ENCODE peak calls at places on chromosomes 3 and 15, in eight cellular contexts. One of them, this sample, is unnamed.

GRCh38 chr15:74958320-74958907 is 1.8 kb upstream of the RPP25 start:
- DNase-seq in endodermal cell: peak
- DNase-seq in Panc1: no peak
- DNase-seq in fibroblast of villous mesenchyme: peak
- DNase-seq in heart left ventricle: peak
- DNase-seq in fibroblast of lung: no peak
- DNase-seq in GM06990: no peak
- DNase-seq in psoas muscle: peak
- DNase-seq in this sample: peak

GRCh38 chr3:12353796-12354505 is 65.1 kb downstream of the PPARG start:
- DNase-seq in endodermal cell: no peak
- DNase-seq in Panc1: no peak
- DNase-seq in fibroblast of villous mesenchyme: peak
- DNase-seq in heart left ventricle: no peak
- DNase-seq in fibroblast of lung: no peak
- DNase-seq in GM06990: no peak
- DNase-seq in psoas muscle: no peak
- DNase-seq in this sample: peak

GRCh38 chr3:53711387-53711786 is 134.8 kb downstream of the CHDH start:
- DNase-seq in endodermal cell: peak
- DNase-seq in Panc1: no peak
- DNase-seq in fibroblast of villous mesenchyme: no peak
- DNase-seq in heart left ventricle: peak
- DNase-seq in fibroblast of lung: no peak
- DNase-seq in GM06990: no peak
- DNase-seq in psoas muscle: no peak
- DNase-seq in this sample: no peak

GRCh38 chr3:58679451-58679850 is 12.9 kb upstream of the FAM3D start:
- DNase-seq in endodermal cell: no peak
- DNase-seq in Panc1: no peak
- DNase-seq in fibroblast of villous mesenchyme: no peak
- DNase-seq in heart left ventricle: no peak
- DNase-seq in fibroblast of lung: no peak
- DNase-seq in GM06990: no peak
- DNase-seq in psoas muscle: no peak
- DNase-seq in this sample: no peak

GRCh38 chr15:52718551-52718950 is 39.4 kb upstream of the ATOSA start:
- DNase-seq in endodermal cell: no peak
- DNase-seq in Panc1: no peak
- DNase-seq in fibroblast of villous mesenchyme: no peak
- DNase-seq in heart left ventricle: no peak
- DNase-seq in fibroblast of lung: no peak
- DNase-seq in GM06990: no peak
- DNase-seq in psoas muscle: no peak
- DNase-seq in this sample: no peak

GRCh38 chr3:53702776-53703175 is 143.4 kb downstream of the CHDH start:
- DNase-seq in endodermal cell: no peak
- DNase-seq in Panc1: no peak
- DNase-seq in fibroblast of villous mesenchyme: no peak
- DNase-seq in heart left ventricle: no peak
- DNase-seq in fibroblast of lung: no peak
- DNase-seq in GM06990: no peak
- DNase-seq in psoas muscle: no peak
- DNase-seq in this sample: no peak

GRCh38 chr3:191987951-191988350 is 527.0 kb downstream of the PYDC2 start:
- DNase-seq in endodermal cell: no peak
- DNase-seq in Panc1: no peak
- DNase-seq in fibroblast of villous mesenchyme: no peak
- DNase-seq in heart left ventricle: no peak
- DNase-seq in fibroblast of lung: peak
- DNase-seq in GM06990: no peak
- DNase-seq in psoas muscle: no peak
- DNase-seq in this sample: no peak

GRCh38 chr3:36900474-36901443 is 44.1 kb downstream of the TRANK1 start:
- DNase-seq in endodermal cell: no peak
- DNase-seq in Panc1: no peak
- DNase-seq in fibroblast of villous mesenchyme: peak
- DNase-seq in heart left ventricle: no peak
- DNase-seq in fibroblast of lung: no peak
- DNase-seq in GM06990: no peak
- DNase-seq in psoas muscle: no peak
- DNase-seq in this sample: no peak

GRCh38 chr15:81184188-81184587 is 12.5 kb upstream of the IL16 start:
- DNase-seq in endodermal cell: no peak
- DNase-seq in Panc1: no peak
- DNase-seq in fibroblast of villous mesenchyme: peak
- DNase-seq in heart left ventricle: peak
- DNase-seq in fibroblast of lung: peak
- DNase-seq in GM06990: no peak
- DNase-seq in psoas muscle: peak
- DNase-seq in this sample: peak

GRCh38 chr3:127217594-127218456 is 24.9 kb downstream of the PRR23E start:
- DNase-seq in endodermal cell: no peak
- DNase-seq in Panc1: no peak
- DNase-seq in fibroblast of villous mesenchyme: no peak
- DNase-seq in heart left ventricle: no peak
- DNase-seq in fibroblast of lung: no peak
- DNase-seq in GM06990: peak
- DNase-seq in psoas muscle: no peak
- DNase-seq in this sample: peak

GRCh38 chr3:98994128-98994762 is 92.8 kb upstream of the DCBLD2 start:
- DNase-seq in endodermal cell: no peak
- DNase-seq in Panc1: no peak
- DNase-seq in fibroblast of villous mesenchyme: peak
- DNase-seq in heart left ventricle: no peak
- DNase-seq in fibroblast of lung: peak
- DNase-seq in GM06990: no peak
- DNase-seq in psoas muscle: no peak
- DNase-seq in this sample: peak

GRCh38 chr15:89358755-89359439 is 24.3 kb upstream of the POLG start:
- DNase-seq in endodermal cell: peak
- DNase-seq in Panc1: peak
- DNase-seq in fibroblast of villous mesenchyme: peak
- DNase-seq in heart left ventricle: peak
- DNase-seq in fibroblast of lung: peak
- DNase-seq in GM06990: peak
- DNase-seq in psoas muscle: peak
- DNase-seq in this sample: peak

GRCh38 chr3:135034291-135034768 is 239.3 kb downstream of the EPHB1 start:
- DNase-seq in endodermal cell: peak
- DNase-seq in Panc1: no peak
- DNase-seq in fibroblast of villous mesenchyme: no peak
- DNase-seq in heart left ventricle: no peak
- DNase-seq in fibroblast of lung: no peak
- DNase-seq in GM06990: no peak
- DNase-seq in psoas muscle: no peak
- DNase-seq in this sample: no peak

GRCh38 chr15:55893852-55894251 is 99.6 kb downstream of the NEDD4 start:
- DNase-seq in endodermal cell: no peak
- DNase-seq in Panc1: no peak
- DNase-seq in fibroblast of villous mesenchyme: no peak
- DNase-seq in heart left ventricle: no peak
- DNase-seq in fibroblast of lung: no peak
- DNase-seq in GM06990: no peak
- DNase-seq in psoas muscle: no peak
- DNase-seq in this sample: no peak

GRCh38 chr15:72961326-72961725 is 90.9 kb upstream of the NEO1 start:
- DNase-seq in endodermal cell: no peak
- DNase-seq in Panc1: no peak
- DNase-seq in fibroblast of villous mesenchyme: no peak
- DNase-seq in heart left ventricle: no peak
- DNase-seq in fibroblast of lung: no peak
- DNase-seq in GM06990: no peak
- DNase-seq in psoas muscle: no peak
- DNase-seq in this sample: no peak

DNA sequence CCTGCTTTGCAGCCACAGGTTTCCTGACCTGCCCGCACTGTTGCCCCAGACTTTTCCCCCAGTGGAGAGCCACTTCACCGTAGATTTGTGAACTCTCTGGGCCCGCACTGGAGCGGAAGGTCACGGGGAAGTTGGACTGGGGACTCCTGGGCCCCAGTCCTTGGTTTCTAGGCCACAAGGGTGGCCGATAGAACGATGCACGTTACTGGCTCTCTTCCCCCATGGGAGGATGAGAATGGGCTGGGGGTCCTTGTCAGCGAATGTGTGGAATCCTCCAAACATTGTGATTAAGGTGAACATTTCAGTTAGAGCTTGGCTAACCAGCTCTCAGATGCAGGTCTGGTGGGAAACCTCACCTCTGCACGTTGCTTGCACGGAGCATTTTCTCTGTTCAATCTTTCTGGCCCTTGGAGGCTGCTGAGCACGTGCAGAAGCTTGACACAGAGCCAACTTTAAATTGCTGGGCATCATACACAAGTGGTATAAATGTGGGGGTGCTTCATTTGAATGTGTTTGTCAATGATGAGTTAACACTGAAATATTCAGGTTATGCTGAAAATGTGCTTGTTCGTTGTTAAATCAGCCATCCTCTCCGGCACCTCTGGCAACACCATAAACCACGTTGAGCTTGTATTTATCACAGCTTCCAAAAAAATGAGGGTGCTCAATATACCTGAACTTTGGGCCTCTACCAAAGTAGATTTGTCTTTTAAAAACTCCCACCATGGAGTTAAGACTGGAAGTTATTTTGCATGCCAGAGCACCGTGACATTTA is 976 bp downstream of the DIS3L start:
- DNase-seq in endodermal cell: no peak
- DNase-seq in Panc1: peak
- DNase-seq in fibroblast of villous mesenchyme: peak
- DNase-seq in heart left ventricle: no peak
- DNase-seq in fibroblast of lung: peak
- DNase-seq in GM06990: no peak
- DNase-seq in psoas muscle: no peak
- DNase-seq in this sample: peak
- TF ChIP-seq CTCF in endodermal cell: no peak
- TF ChIP-seq CTCF in Panc1: no peak
- TF ChIP-seq CTCF in fibroblast of villous mesenchyme: no peak
- TF ChIP-seq CTCF in heart left ventricle: no peak
- TF ChIP-seq CTCF in fibroblast of lung: no peak
- TF ChIP-seq CTCF in GM06990: no peak
- TF ChIP-seq CTCF in psoas muscle: no peak
- TF ChIP-seq CTCF in this sample: no peak

DNA sequence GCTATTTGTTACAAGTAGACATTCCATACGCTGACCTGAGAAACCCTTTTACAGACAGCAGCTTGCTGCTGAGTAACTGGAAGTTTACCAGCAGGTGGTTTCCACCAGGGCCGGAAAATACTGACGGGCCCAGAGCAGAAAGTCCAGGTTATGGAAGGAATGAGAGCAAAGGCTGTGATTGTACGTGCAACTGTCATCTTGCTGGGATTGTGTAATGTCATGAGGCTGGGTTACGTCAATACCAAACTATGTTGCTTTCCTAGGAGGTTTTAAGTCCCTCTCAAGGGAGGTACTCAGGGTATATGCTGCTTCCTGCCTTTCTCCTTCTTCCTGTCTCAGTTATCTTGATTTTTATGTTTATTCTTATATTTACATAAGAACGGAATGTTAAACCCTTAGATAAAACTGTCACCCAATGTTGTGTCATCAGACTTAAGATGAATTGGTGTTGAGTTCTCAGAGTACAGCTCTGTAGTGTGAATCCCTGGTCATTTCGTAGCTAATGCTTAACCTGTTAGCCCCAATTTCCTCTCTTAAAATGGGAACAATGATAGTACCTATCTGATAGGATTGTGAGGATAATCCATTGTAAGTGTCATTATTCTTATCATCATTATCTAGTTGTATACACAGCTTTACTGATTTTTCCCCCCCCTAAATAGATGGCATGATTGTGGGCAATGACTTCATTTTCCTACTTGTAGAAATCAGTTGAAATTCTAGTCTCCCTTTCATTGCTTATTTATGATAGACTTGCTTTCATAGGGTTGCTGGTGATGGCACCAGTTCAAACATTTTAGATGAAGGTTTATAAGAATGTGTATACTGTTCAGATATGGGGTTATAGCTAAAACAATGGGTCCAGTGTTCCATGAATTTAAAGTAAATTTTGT is 101.4 kb downstream of the FNDC3B start:
- DNase-seq in endodermal cell: no peak
- DNase-seq in Panc1: peak
- DNase-seq in fibroblast of villous mesenchyme: peak
- DNase-seq in heart left ventricle: peak
- DNase-seq in fibroblast of lung: peak
- DNase-seq in GM06990: no peak
- DNase-seq in psoas muscle: no peak
- DNase-seq in this sample: peak
- H3K4me3 ChIP-seq in endodermal cell: peak
- H3K4me3 ChIP-seq in Panc1: no peak
- H3K4me3 ChIP-seq in fibroblast of villous mesenchyme: no peak
- H3K4me3 ChIP-seq in heart left ventricle: no peak
- H3K4me3 ChIP-seq in fibroblast of lung: peak
- H3K4me3 ChIP-seq in GM06990: no peak
- H3K4me3 ChIP-seq in psoas muscle: peak
- H3K4me3 ChIP-seq in this sample: no peak

GRCh38 chr3:162774613-162775100 is 1278.0 kb downstream of the OTOL1 start:
- DNase-seq in endodermal cell: no peak
- DNase-seq in Panc1: no peak
- DNase-seq in fibroblast of villous mesenchyme: no peak
- DNase-seq in heart left ventricle: no peak
- DNase-seq in fibroblast of lung: no peak
- DNase-seq in GM06990: no peak
- DNase-seq in psoas muscle: no peak
- DNase-seq in this sample: no peak

GRCh38 chr3:162776137-162776536 is 1279.5 kb downstream of the OTOL1 start:
- DNase-seq in endodermal cell: no peak
- DNase-seq in Panc1: no peak
- DNase-seq in fibroblast of villous mesenchyme: no peak
- DNase-seq in heart left ventricle: no peak
- DNase-seq in fibroblast of lung: no peak
- DNase-seq in GM06990: no peak
- DNase-seq in psoas muscle: no peak
- DNase-seq in this sample: no peak

GRCh38 chr3:162780313-162780712 is 1283.7 kb downstream of the OTOL1 start:
- DNase-seq in endodermal cell: no peak
- DNase-seq in Panc1: no peak
- DNase-seq in fibroblast of villous mesenchyme: no peak
- DNase-seq in heart left ventricle: no peak
- DNase-seq in fibroblast of lung: peak
- DNase-seq in GM06990: no peak
- DNase-seq in psoas muscle: no peak
- DNase-seq in this sample: no peak

DNA sequence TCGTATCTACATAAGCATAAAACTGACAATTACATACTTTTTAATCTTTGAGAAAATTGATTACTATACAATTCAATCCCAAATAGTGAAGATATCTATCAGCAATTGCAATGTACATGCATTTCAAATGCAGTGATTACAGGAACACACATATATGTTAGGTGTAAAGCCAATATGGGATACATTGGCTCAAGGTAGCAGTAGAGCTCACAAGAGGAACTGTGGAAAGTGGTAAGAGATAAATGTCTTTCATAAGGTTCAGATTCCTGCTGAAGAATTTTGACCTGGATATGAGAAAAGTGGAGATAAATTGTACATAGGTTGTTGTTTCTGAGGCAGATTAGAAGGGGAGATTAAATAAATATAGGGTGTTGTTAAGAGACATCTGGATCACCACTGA is 1280.5 kb downstream of the OTOL1 start:
- DNase-seq in endodermal cell: no peak
- DNase-seq in Panc1: no peak
- DNase-seq in fibroblast of villous mesenchyme: peak
- DNase-seq in heart left ventricle: no peak
- DNase-seq in fibroblast of lung: no peak
- DNase-seq in GM06990: no peak
- DNase-seq in psoas muscle: no peak
- DNase-seq in this sample: no peak
- TF ChIP-seq CTCF in endodermal cell: peak
- TF ChIP-seq CTCF in Panc1: no peak
- TF ChIP-seq CTCF in fibroblast of villous mesenchyme: peak
- TF ChIP-seq CTCF in heart left ventricle: no peak
- TF ChIP-seq CTCF in fibroblast of lung: peak
- TF ChIP-seq CTCF in GM06990: no peak
- TF ChIP-seq CTCF in psoas muscle: no peak
- TF ChIP-seq CTCF in this sample: no peak

GRCh38 chr15:68430471-68431036 is 1.4 kb downstream of the ITGA11 start:
- DNase-seq in endodermal cell: peak
- DNase-seq in Panc1: no peak
- DNase-seq in fibroblast of villous mesenchyme: no peak
- DNase-seq in heart left ventricle: no peak
- DNase-seq in fibroblast of lung: no peak
- DNase-seq in GM06990: no peak
- DNase-seq in psoas muscle: no peak
- DNase-seq in this sample: no peak
- H3K4me3 ChIP-seq in endodermal cell: no peak
- H3K4me3 ChIP-seq in Panc1: no peak
- H3K4me3 ChIP-seq in fibroblast of villous mesenchyme: peak
- H3K4me3 ChIP-seq in heart left ventricle: peak
- H3K4me3 ChIP-seq in fibroblast of lung: peak
- H3K4me3 ChIP-seq in GM06990: no peak
- H3K4me3 ChIP-seq in psoas muscle: peak
- H3K4me3 ChIP-seq in this sample: peak